ENCODE peak calls at places on chromosomes 11 and 22, in nine cellular contexts. One of them, this sample, is unnamed.

GRCh38 chr11:88597387-88597786 is 259.9 kb upstream of the CTSC start:
- DNase-seq in NCI-H1092: no peak
- DNase-seq in HuH-7.5: no peak
- DNase-seq in activated T-cell treated with anti-CD3 and anti-CD28 coated beads, Interleukin-2, amount 50 U/mL, for 72 hours: no peak
- DNase-seq in G401: no peak
- DNase-seq in activated CD4-positive, alpha-beta T cell treated with anti-CD3 and anti-CD28 coated beads, Interleukin-2, amount 50 U/mL, for 24 hours: no peak
- DNase-seq in activated CD4-positive, CD25-positive, alpha-beta regulatory T cell treated with anti-CD3 and anti-CD28 coated beads, Interleukin-2, amount 50 U/mL, for 72 hours: no peak
- DNase-seq in EL: no peak
- DNase-seq in neuronal stem cell: no peak
- DNase-seq in this sample: no peak

GRCh38 chr11:2433106-2433925 is 11.0 kb downstream of the TRPM5 start:
- DNase-seq in NCI-H1092: no peak
- DNase-seq in HuH-7.5: no peak
- DNase-seq in activated T-cell treated with anti-CD3 and anti-CD28 coated beads, Interleukin-2, amount 50 U/mL, for 72 hours: no peak
- DNase-seq in G401: no peak
- DNase-seq in activated CD4-positive, alpha-beta T cell treated with anti-CD3 and anti-CD28 coated beads, Interleukin-2, amount 50 U/mL, for 24 hours: no peak
- DNase-seq in activated CD4-positive, CD25-positive, alpha-beta regulatory T cell treated with anti-CD3 and anti-CD28 coated beads, Interleukin-2, amount 50 U/mL, for 72 hours: no peak
- DNase-seq in EL: no peak
- DNase-seq in neuronal stem cell: no peak
- DNase-seq in this sample: no peak

GRCh38 chr11:71507102-71507501 is 20.0 kb upstream of the KRTAP5-7 start:
- DNase-seq in NCI-H1092: no peak
- DNase-seq in HuH-7.5: no peak
- DNase-seq in activated T-cell treated with anti-CD3 and anti-CD28 coated beads, Interleukin-2, amount 50 U/mL, for 72 hours: no peak
- DNase-seq in G401: no peak
- DNase-seq in activated CD4-positive, alpha-beta T cell treated with anti-CD3 and anti-CD28 coated beads, Interleukin-2, amount 50 U/mL, for 24 hours: no peak
- DNase-seq in activated CD4-positive, CD25-positive, alpha-beta regulatory T cell treated with anti-CD3 and anti-CD28 coated beads, Interleukin-2, amount 50 U/mL, for 72 hours: no peak
- DNase-seq in EL: no peak
- DNase-seq in neuronal stem cell: no peak
- DNase-seq in this sample: no peak

GRCh38 chr11:101336858-101337257 is 207.2 kb upstream of the PGR start:
- DNase-seq in NCI-H1092: peak; percentile 4
- DNase-seq in HuH-7.5: no peak
- DNase-seq in activated T-cell treated with anti-CD3 and anti-CD28 coated beads, Interleukin-2, amount 50 U/mL, for 72 hours: no peak
- DNase-seq in G401: no peak
- DNase-seq in activated CD4-positive, alpha-beta T cell treated with anti-CD3 and anti-CD28 coated beads, Interleukin-2, amount 50 U/mL, for 24 hours: no peak
- DNase-seq in activated CD4-positive, CD25-positive, alpha-beta regulatory T cell treated with anti-CD3 and anti-CD28 coated beads, Interleukin-2, amount 50 U/mL, for 72 hours: no peak
- DNase-seq in EL: no peak
- DNase-seq in neuronal stem cell: no peak
- DNase-seq in this sample: no peak

GRCh38 chr11:133306019-133306418 is 226.3 kb downstream of the OPCML start:
- DNase-seq in NCI-H1092: no peak
- DNase-seq in HuH-7.5: no peak
- DNase-seq in activated T-cell treated with anti-CD3 and anti-CD28 coated beads, Interleukin-2, amount 50 U/mL, for 72 hours: no peak
- DNase-seq in G401: no peak
- DNase-seq in activated CD4-positive, alpha-beta T cell treated with anti-CD3 and anti-CD28 coated beads, Interleukin-2, amount 50 U/mL, for 24 hours: no peak
- DNase-seq in activated CD4-positive, CD25-positive, alpha-beta regulatory T cell treated with anti-CD3 and anti-CD28 coated beads, Interleukin-2, amount 50 U/mL, for 72 hours: no peak
- DNase-seq in EL: no peak
- DNase-seq in neuronal stem cell: no peak
- DNase-seq in this sample: peak; percentile 22

GRCh38 chr22:37484115-37485005 is 1.8 kb downstream of the MFNG start:
- DNase-seq in NCI-H1092: no peak
- DNase-seq in HuH-7.5: no peak
- DNase-seq in activated T-cell treated with anti-CD3 and anti-CD28 coated beads, Interleukin-2, amount 50 U/mL, for 72 hours: peak; percentile 85
- DNase-seq in G401: no peak
- DNase-seq in activated CD4-positive, alpha-beta T cell treated with anti-CD3 and anti-CD28 coated beads, Interleukin-2, amount 50 U/mL, for 24 hours: peak; percentile 81
- DNase-seq in activated CD4-positive, CD25-positive, alpha-beta regulatory T cell treated with anti-CD3 and anti-CD28 coated beads, Interleukin-2, amount 50 U/mL, for 72 hours: peak; percentile 78
- DNase-seq in EL: no peak
- DNase-seq in neuronal stem cell: no peak
- DNase-seq in this sample: no peak

GRCh38 chr11:96393753-96394348 is 4.0 kb downstream of the JRKL start:
- DNase-seq in NCI-H1092: peak; percentile 1
- DNase-seq in HuH-7.5: no peak
- DNase-seq in activated T-cell treated with anti-CD3 and anti-CD28 coated beads, Interleukin-2, amount 50 U/mL, for 72 hours: no peak
- DNase-seq in G401: peak; percentile 65
- DNase-seq in activated CD4-positive, alpha-beta T cell treated with anti-CD3 and anti-CD28 coated beads, Interleukin-2, amount 50 U/mL, for 24 hours: no peak
- DNase-seq in activated CD4-positive, CD25-positive, alpha-beta regulatory T cell treated with anti-CD3 and anti-CD28 coated beads, Interleukin-2, amount 50 U/mL, for 72 hours: no peak
- DNase-seq in EL: peak; percentile 51
- DNase-seq in neuronal stem cell: no peak
- DNase-seq in this sample: no peak

GRCh38 chr11:105609832-105610781 is at the start of gene GRIA4:
- DNase-seq in NCI-H1092: peak; percentile 62
- DNase-seq in HuH-7.5: peak; percentile 9
- DNase-seq in activated T-cell treated with anti-CD3 and anti-CD28 coated beads, Interleukin-2, amount 50 U/mL, for 72 hours: peak; percentile 7
- DNase-seq in G401: peak; percentile 90
- DNase-seq in activated CD4-positive, alpha-beta T cell treated with anti-CD3 and anti-CD28 coated beads, Interleukin-2, amount 50 U/mL, for 24 hours: no peak
- DNase-seq in activated CD4-positive, CD25-positive, alpha-beta regulatory T cell treated with anti-CD3 and anti-CD28 coated beads, Interleukin-2, amount 50 U/mL, for 72 hours: no peak
- DNase-seq in EL: peak; percentile 64
- DNase-seq in neuronal stem cell: peak; percentile 64
- DNase-seq in this sample: peak; percentile 74

GRCh38 chr22:28832731-28833130 is 32.4 kb upstream of the XBP1 start:
- DNase-seq in NCI-H1092: no peak
- DNase-seq in HuH-7.5: no peak
- DNase-seq in activated T-cell treated with anti-CD3 and anti-CD28 coated beads, Interleukin-2, amount 50 U/mL, for 72 hours: no peak
- DNase-seq in G401: no peak
- DNase-seq in activated CD4-positive, alpha-beta T cell treated with anti-CD3 and anti-CD28 coated beads, Interleukin-2, amount 50 U/mL, for 24 hours: no peak
- DNase-seq in activated CD4-positive, CD25-positive, alpha-beta regulatory T cell treated with anti-CD3 and anti-CD28 coated beads, Interleukin-2, amount 50 U/mL, for 72 hours: no peak
- DNase-seq in EL: no peak
- DNase-seq in neuronal stem cell: no peak
- DNase-seq in this sample: no peak

GRCh38 chr11:11229691-11230090 is 123.4 kb downstream of the CSNK2A3 start:
- DNase-seq in NCI-H1092: no peak
- DNase-seq in HuH-7.5: no peak
- DNase-seq in activated T-cell treated with anti-CD3 and anti-CD28 coated beads, Interleukin-2, amount 50 U/mL, for 72 hours: no peak
- DNase-seq in G401: no peak
- DNase-seq in activated CD4-positive, alpha-beta T cell treated with anti-CD3 and anti-CD28 coated beads, Interleukin-2, amount 50 U/mL, for 24 hours: no peak
- DNase-seq in activated CD4-positive, CD25-positive, alpha-beta regulatory T cell treated with anti-CD3 and anti-CD28 coated beads, Interleukin-2, amount 50 U/mL, for 72 hours: no peak
- DNase-seq in EL: no peak
- DNase-seq in neuronal stem cell: no peak
- DNase-seq in this sample: no peak

GRCh38 chr22:19554834-19555404 is 30.7 kb upstream of the CLDN5 start:
- DNase-seq in NCI-H1092: no peak
- DNase-seq in HuH-7.5: peak; percentile 55
- DNase-seq in activated T-cell treated with anti-CD3 and anti-CD28 coated beads, Interleukin-2, amount 50 U/mL, for 72 hours: no peak
- DNase-seq in G401: peak; percentile 14
- DNase-seq in activated CD4-positive, alpha-beta T cell treated with anti-CD3 and anti-CD28 coated beads, Interleukin-2, amount 50 U/mL, for 24 hours: no peak
- DNase-seq in activated CD4-positive, CD25-positive, alpha-beta regulatory T cell treated with anti-CD3 and anti-CD28 coated beads, Interleukin-2, amount 50 U/mL, for 72 hours: no peak
- DNase-seq in EL: peak; percentile 71
- DNase-seq in neuronal stem cell: peak; percentile 5
- DNase-seq in this sample: peak; percentile 17

GRCh38 chr22:21823740-21824438 is 43.6 kb downstream of the MAPK1 start:
- DNase-seq in NCI-H1092: no peak
- DNase-seq in HuH-7.5: no peak
- DNase-seq in activated T-cell treated with anti-CD3 and anti-CD28 coated beads, Interleukin-2, amount 50 U/mL, for 72 hours: no peak
- DNase-seq in G401: no peak
- DNase-seq in activated CD4-positive, alpha-beta T cell treated with anti-CD3 and anti-CD28 coated beads, Interleukin-2, amount 50 U/mL, for 24 hours: no peak
- DNase-seq in activated CD4-positive, CD25-positive, alpha-beta regulatory T cell treated with anti-CD3 and anti-CD28 coated beads, Interleukin-2, amount 50 U/mL, for 72 hours: no peak
- DNase-seq in EL: peak; percentile 67
- DNase-seq in neuronal stem cell: no peak
- DNase-seq in this sample: no peak

GRCh38 chr11:18567081-18567480 is 21.5 kb downstream of the UEVLD start:
- DNase-seq in NCI-H1092: no peak
- DNase-seq in HuH-7.5: no peak
- DNase-seq in activated T-cell treated with anti-CD3 and anti-CD28 coated beads, Interleukin-2, amount 50 U/mL, for 72 hours: no peak
- DNase-seq in G401: no peak
- DNase-seq in activated CD4-positive, alpha-beta T cell treated with anti-CD3 and anti-CD28 coated beads, Interleukin-2, amount 50 U/mL, for 24 hours: no peak
- DNase-seq in activated CD4-positive, CD25-positive, alpha-beta regulatory T cell treated with anti-CD3 and anti-CD28 coated beads, Interleukin-2, amount 50 U/mL, for 72 hours: no peak
- DNase-seq in EL: peak; percentile 11
- DNase-seq in neuronal stem cell: no peak
- DNase-seq in this sample: no peak

GRCh38 chr11:27255447-27255828 is 107.6 kb downstream of the CCDC34 start:
- DNase-seq in NCI-H1092: no peak
- DNase-seq in HuH-7.5: no peak
- DNase-seq in activated T-cell treated with anti-CD3 and anti-CD28 coated beads, Interleukin-2, amount 50 U/mL, for 72 hours: no peak
- DNase-seq in G401: no peak
- DNase-seq in activated CD4-positive, alpha-beta T cell treated with anti-CD3 and anti-CD28 coated beads, Interleukin-2, amount 50 U/mL, for 24 hours: no peak
- DNase-seq in activated CD4-positive, CD25-positive, alpha-beta regulatory T cell treated with anti-CD3 and anti-CD28 coated beads, Interleukin-2, amount 50 U/mL, for 72 hours: no peak
- DNase-seq in EL: peak; percentile 43
- DNase-seq in neuronal stem cell: no peak
- DNase-seq in this sample: no peak

GRCh38 chr11:117807482-117808272 is 10.7 kb upstream of the DSCAML1 start:
- DNase-seq in NCI-H1092: peak; percentile 66
- DNase-seq in HuH-7.5: peak; percentile 48
- DNase-seq in activated T-cell treated with anti-CD3 and anti-CD28 coated beads, Interleukin-2, amount 50 U/mL, for 72 hours: peak; percentile 73
- DNase-seq in G401: peak; percentile 74
- DNase-seq in activated CD4-positive, alpha-beta T cell treated with anti-CD3 and anti-CD28 coated beads, Interleukin-2, amount 50 U/mL, for 24 hours: peak; percentile 73
- DNase-seq in activated CD4-positive, CD25-positive, alpha-beta regulatory T cell treated with anti-CD3 and anti-CD28 coated beads, Interleukin-2, amount 50 U/mL, for 72 hours: peak; percentile 81
- DNase-seq in EL: peak; percentile 51
- DNase-seq in neuronal stem cell: peak; percentile 60
- DNase-seq in this sample: peak; percentile 89

GRCh38 chr11:103546236-103546635 is 437.0 kb downstream of the DYNC2H1 start:
- DNase-seq in NCI-H1092: no peak
- DNase-seq in HuH-7.5: no peak
- DNase-seq in activated T-cell treated with anti-CD3 and anti-CD28 coated beads, Interleukin-2, amount 50 U/mL, for 72 hours: no peak
- DNase-seq in G401: no peak
- DNase-seq in activated CD4-positive, alpha-beta T cell treated with anti-CD3 and anti-CD28 coated beads, Interleukin-2, amount 50 U/mL, for 24 hours: no peak
- DNase-seq in activated CD4-positive, CD25-positive, alpha-beta regulatory T cell treated with anti-CD3 and anti-CD28 coated beads, Interleukin-2, amount 50 U/mL, for 72 hours: no peak
- DNase-seq in EL: peak; percentile 53
- DNase-seq in neuronal stem cell: no peak
- DNase-seq in this sample: no peak

GRCh38 chr11:83649468-83649915 is 363.3 kb upstream of the CCDC90B start:
- DNase-seq in NCI-H1092: no peak
- DNase-seq in HuH-7.5: no peak
- DNase-seq in activated T-cell treated with anti-CD3 and anti-CD28 coated beads, Interleukin-2, amount 50 U/mL, for 72 hours: no peak
- DNase-seq in G401: no peak
- DNase-seq in activated CD4-positive, alpha-beta T cell treated with anti-CD3 and anti-CD28 coated beads, Interleukin-2, amount 50 U/mL, for 24 hours: no peak
- DNase-seq in activated CD4-positive, CD25-positive, alpha-beta regulatory T cell treated with anti-CD3 and anti-CD28 coated beads, Interleukin-2, amount 50 U/mL, for 72 hours: no peak
- DNase-seq in EL: no peak
- DNase-seq in neuronal stem cell: peak; percentile 6
- DNase-seq in this sample: no peak